ENCODE peak calls at places on chromosome 9, in seven cellular contexts. P, X, Y, B, A, E and N are unnamed samples.

GRCh38 chr9:137499858-137500661 is 40.9 kb upstream of the NSMF start:
- DNase-seq in A (no peak), P (no peak), B (no peak), X (no peak), Y (no peak), E (no peak), N (no peak)

GRCh38 chr9:93091453-93092081 is 4.5 kb upstream of the CARD19 start:
- DNase-seq in X (peak; percentile 51), A (peak; percentile 28), Y (peak; percentile 88), B (no peak), P (no peak), E (peak; percentile 58), N (peak; percentile 14)

GRCh38 chr9:135978650-135979461 is 17.7 kb upstream of the UBAC1 start:
- DNase-seq in P (no peak), B (peak; percentile 78), E (no peak), A (no peak), X (no peak), Y (no peak), N (no peak)

GRCh38 chr9:82997471-82998140 is 65.3 kb downstream of the RASEF start:
- DNase-seq in Y (no peak), E (no peak), P (no peak), B (no peak), A (no peak), X (no peak), N (no peak)

GRCh38 chr9:495739-496138 is 281.1 kb downstream of the DOCK8 start:
- DNase-seq in B (no peak), Y (no peak), E (no peak), A (no peak), P (no peak), X (no peak), N (no peak)

GRCh38 chr9:123335227-123335985 is 20.6 kb upstream of the CRB2 start:
- DNase-seq in E (peak; percentile 89), X (no peak), B (no peak), P (no peak), Y (no peak), A (no peak), N (no peak)

GRCh38 chr9:128702949-128703615 is 779 bp downstream of the PKN3 start:
- DNase-seq in X (no peak), E (no peak), Y (no peak), B (peak; percentile 70), A (no peak), P (no peak), N (peak; percentile 41)

GRCh38 chr9:87405677-87406544 is 91.8 kb upstream of the DAPK1 start:
- DNase-seq in A (peak; percentile 20), X (peak; percentile 77), P (no peak), Y (no peak), B (no peak), E (no peak), N (no peak)

GRCh38 chr9:136021891-136022681 is 60.9 kb upstream of the UBAC1 start:
- DNase-seq in X (no peak), E (no peak), B (peak; percentile 62), P (no peak), A (no peak), Y (no peak), N (no peak)

GRCh38 chr9:120985759-120986353 is 59.3 kb upstream of the TRAF1 start:
- DNase-seq in X (no peak), E (peak; percentile 56), P (peak; percentile 9), A (no peak), B (no peak), Y (peak; percentile 59), N (no peak)

GRCh38 chr9:130120207-130120587 is 52.0 kb upstream of the NCS1 start:
- DNase-seq in A (no peak), X (no peak), B (no peak), P (no peak), Y (no peak), E (no peak), N (no peak)

GRCh38 chr9:37620386-37620785 is 28.0 kb upstream of the TOMM5 start:
- DNase-seq in E (no peak), B (no peak), Y (no peak), X (no peak), P (no peak), A (no peak), N (no peak)

GRCh38 chr9:130791279-130791894 is 43.7 kb upstream of the ABL1 start:
- DNase-seq in P (no peak), E (no peak), A (no peak), B (no peak), X (no peak), Y (no peak), N (no peak)

GRCh38 chr9:37582548-37583157 is 6.5 kb upstream of the FBXO10 start:
- DNase-seq in B (no peak), E (peak; percentile 71), X (no peak), Y (peak; percentile 70), P (no peak), A (no peak), N (no peak)

GRCh38 chr9:136952354-136952855 is 332 bp downstream of the LCN12 start:
- DNase-seq in E (no peak), B (no peak), A (no peak), P (no peak), Y (no peak), X (no peak), N (no peak)

GRCh38 chr9:23215688-23216087 is 610.4 kb downstream of the ELAVL2 start:
- DNase-seq in X (no peak), P (no peak), Y (no peak), A (no peak), B (no peak), E (no peak), N (no peak)

GRCh38 chr9:121692606-121693505 is 41.4 kb downstream of the DAB2IP start:
- DNase-seq in A (no peak), P (no peak), B (no peak), Y (no peak), X (no peak), E (peak; percentile 77), N (no peak)

GRCh38 chr9:127538849-127539258 is 73.2 kb upstream of the STXBP1 start:
- DNase-seq in Y (no peak), E (no peak), B (no peak), P (no peak), X (no peak), A (no peak), N (no peak)

GRCh38 chr9:134778841-134779411 is 101.7 kb upstream of the FCN2 start:
- DNase-seq in P (peak; percentile 57), A (peak; percentile 37), E (peak; percentile 75), Y (peak; percentile 46), X (no peak), B (no peak), N (no peak)

GRCh38 chr9:113290052-113290607 is 13.0 kb downstream of the RNF183 start:
- DNase-seq in Y (no peak), X (no peak), A (no peak), E (no peak), P (no peak), B (no peak), N (no peak)

GRCh38 chr9:131677445-131678180 is 62.3 kb downstream of the RAPGEF1 start:
- DNase-seq in A (no peak), X (peak; percentile 55), Y (peak; percentile 83), B (no peak), P (no peak), E (no peak), N (no peak)

GRCh38 chr9:31388660-31389059 is 995.8 kb upstream of the ACO1 start:
- DNase-seq in Y (no peak), A (no peak), P (no peak), E (no peak), B (no peak), X (no peak), N (no peak)

GRCh38 chr9:27162045-27162444 is 53.0 kb downstream of the TEK start:
- DNase-seq in P (no peak), E (peak; percentile 8), A (no peak), X (no peak), B (no peak), Y (no peak), N (no peak)

GRCh38 chr9:14316574-14317304 is 2.8 kb upstream of the NFIB start:
- DNase-seq in E (no peak), B (peak; percentile 52), P (peak; percentile 37), Y (no peak), X (no peak), A (no peak), N (no peak)

GRCh38 chr9:92740446-92740961 is 24.1 kb downstream of the BICD2 start:
- DNase-seq in X (no peak), Y (no peak), E (no peak), B (no peak), A (no peak), P (no peak), N (no peak)

GRCh38 chr9:91884746-91885687 is 65.0 kb downstream of the ROR2 start:
- DNase-seq in B (no peak), P (no peak), E (peak; percentile 40), Y (no peak), A (peak; percentile 37), X (no peak), N (no peak)

GRCh38 chr9:127403507-127404192 is 6.7 kb downstream of the SLC2A8 start:
- DNase-seq in A (no peak), P (no peak), Y (no peak), E (no peak), B (no peak), X (no peak), N (no peak)

GRCh38 chr9:73810585-73811215 is 659.0 kb downstream of the ANXA1 start:
- DNase-seq in X (no peak), P (no peak), A (no peak), B (no peak), E (no peak), Y (no peak), N (no peak)

GRCh38 chr9:135095470-135096407 is 8.3 kb downstream of the OLFM1 start:
- DNase-seq in P (no peak), Y (no peak), B (no peak), E (no peak), X (no peak), A (no peak), N (no peak)

GRCh38 chr9:24832307-24832706 is 286.6 kb upstream of the IZUMO3 start:
- DNase-seq in Y (no peak), B (no peak), P (no peak), A (no peak), E (peak; percentile 13), X (no peak), N (no peak)
- TF ChIP-seq CTCF in Y (no peak), B (no peak), P (no peak), A (no peak), E (peak; percentile 42), X (peak; percentile 20), N (no peak)

DNA sequence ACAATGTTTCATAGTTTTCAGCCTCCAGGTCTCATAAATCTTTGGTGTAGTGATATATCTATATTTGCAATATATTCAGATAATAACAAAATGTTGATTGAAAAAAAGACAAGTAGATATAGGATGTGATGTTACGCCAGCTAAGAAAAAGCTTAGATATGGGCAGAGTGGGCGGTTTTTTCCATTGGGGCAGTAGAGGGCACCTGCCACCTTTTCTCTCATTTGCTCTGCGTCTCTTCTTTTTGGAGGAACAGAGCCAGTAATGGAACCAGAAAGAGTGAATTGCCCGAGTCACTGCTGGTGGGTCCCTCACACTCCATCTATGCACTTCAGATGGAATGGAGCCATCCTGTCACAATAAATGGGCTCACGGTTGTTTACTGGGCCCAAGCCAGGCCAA is 62.1 kb upstream of the FANCC start:
- DNase-seq in X (no peak), B (no peak), P (no peak), A (no peak), Y (peak; percentile 15), E (no peak), N (no peak)
- TF ChIP-seq CTCF in X (no peak), B (no peak), P (no peak), A (no peak), Y (peak; percentile 3), E (no peak), N (no peak)

GRCh38 chr9:30299126-30299780 is 2085.2 kb upstream of the ACO1 start:
- DNase-seq in X (no peak), E (no peak), B (no peak), P (no peak), Y (no peak), A (no peak), N (no peak)
- TF ChIP-seq CTCF in X (no peak), E (no peak), B (no peak), P (no peak), Y (no peak), A (no peak), N (no peak)

GRCh38 chr9:124419832-124420489 is 4.7 kb upstream of the PSMB7 start:
- DNase-seq in A (no peak), X (no peak), P (no peak), Y (peak; percentile 19), B (no peak), E (no peak), N (no peak)
- TF ChIP-seq CTCF in A (peak; percentile 22), X (peak; percentile 39), P (peak; percentile 3), Y (no peak), B (no peak), E (no peak), N (no peak)